ENCODE peak calls at places on chromosomes 3 and 15, in six cellular contexts. K is cardiac muscle cell, E is heart left ventricle, J is sigmoid colon, X is colonic mucosa, H is stomach. P is an unnamed sample.

GRCh38 chr3:29409409-29409808 is 128.5 kb downstream of the RBMS3 start:
- DNase-seq in X (no peak), K (peak; percentile 80), H (no peak), E (no peak), J (no peak), P (no peak)

GRCh38 chr3:23387286-23387918 is 184.3 kb downstream of the UBE2E2 start:
- DNase-seq in J (no peak), K (no peak), E (no peak), H (no peak), X (no peak), P (no peak)

GRCh38 chr3:4837405-4837804 is 141.8 kb upstream of the BHLHE40 start:
- DNase-seq in J (no peak), E (no peak), K (no peak), H (no peak), X (no peak), P (no peak)

GRCh38 chr15:22974745-22975144 is 5.4 kb downstream of the CYFIP1 start:
- DNase-seq in K (no peak), H (no peak), J (peak; percentile 64), E (no peak), X (no peak), P (no peak)

GRCh38 chr3:192026656-192027055 is 565.7 kb downstream of the PYDC2 start:
- DNase-seq in H (no peak), X (no peak), E (no peak), J (no peak), K (no peak), P (no peak)

GRCh38 chr3:156383433-156384025 is 171.4 kb downstream of the SSR3 start:
- DNase-seq in X (no peak), E (no peak), J (no peak), H (no peak), K (no peak), P (no peak)

GRCh38 chr3:124885466-124886167 is 1.5 kb downstream of the ITGB5 start:
- DNase-seq in E (no peak), K (peak; percentile 42), X (no peak), H (no peak), J (peak; percentile 63), P (no peak)

GRCh38 chr3:73783811-73784210 is 159.1 kb upstream of the PDZRN3 start:
- DNase-seq in H (no peak), J (no peak), E (no peak), X (no peak), K (no peak), P (no peak)

GRCh38 chr3:46270474-46270873 is 28.2 kb downstream of the CCR3 start:
- DNase-seq in E (no peak), H (no peak), X (no peak), K (no peak), J (no peak), P (no peak)

GRCh38 chr3:159200176-159200575 is 398.3 kb downstream of the MFSD1 start:
- DNase-seq in E (no peak), H (no peak), J (no peak), K (peak; percentile 48), X (no peak), P (no peak)

GRCh38 chr15:99556578-99556977 is 9.2 kb upstream of the MEF2A start:
- DNase-seq in K (no peak), X (no peak), J (no peak), E (no peak), H (no peak), P (no peak)

GRCh38 chr3:120153294-120153693 is 59.0 kb upstream of the GSK3B start:
- DNase-seq in K (peak; percentile 79), E (no peak), X (no peak), H (no peak), J (no peak), P (no peak)

GRCh38 chr3:186915808-186916796 is 14.2 kb upstream of the ST6GAL1 start:
- DNase-seq in H (no peak), E (no peak), J (no peak), X (no peak), K (no peak), P (no peak)

GRCh38 chr3:197298858-197299854 is 744 bp upstream of the DLG1 start:
- DNase-seq in E (peak; percentile 26), J (peak; percentile 68), X (peak; percentile 82), K (peak; percentile 13), H (peak; percentile 75), P (no peak)

GRCh38 chr15:52295421-52295991 is at the start of gene MYO5C:
- DNase-seq in X (peak; percentile 93), J (peak; percentile 77), H (peak; percentile 95), K (peak; percentile 37), E (peak; percentile 80), P (no peak)

GRCh38 chr3:169509780-169510179 is 153.7 kb downstream of the MECOM start:
- DNase-seq in X (no peak), H (no peak), J (no peak), K (no peak), E (no peak), P (no peak)

GRCh38 chr15:46365612-46366011 is 730.8 kb downstream of the SQOR start:
- DNase-seq in X (no peak), J (peak; percentile 62), K (peak; percentile 12), E (no peak), H (no peak), P (no peak)

GRCh38 chr15:63772531-63772930 is 61.2 kb downstream of the HERC1 start:
- DNase-seq in K (no peak), E (no peak), J (no peak), X (no peak), H (no peak), P (no peak)

GRCh38 chr15:55909036-55909811 is 84.2 kb downstream of the NEDD4 start:
- DNase-seq in J (no peak), H (no peak), E (no peak), X (no peak), K (peak; percentile 49), P (no peak)

GRCh38 chr15:37101634-37102314 is 1.4 kb upstream of the MEIS2 start:
- DNase-seq in X (peak; percentile 65), E (peak; percentile 83), H (peak; percentile 74), J (peak; percentile 93), K (peak; percentile 92), P (no peak)

GRCh38 chr3:18679226-18679625 is 254.1 kb upstream of the SATB1 start:
- DNase-seq in X (no peak), H (no peak), K (no peak), E (no peak), J (no peak), P (no peak)

GRCh38 chr3:136632625-136633081 is 119.5 kb downstream of the STAG1 start:
- DNase-seq in E (no peak), X (peak; percentile 29), J (no peak), H (no peak), K (no peak), P (no peak)
- TF ChIP-seq CTCF in E (no peak), X (no peak), J (no peak), H (no peak), K (no peak), P (no peak)

DNA sequence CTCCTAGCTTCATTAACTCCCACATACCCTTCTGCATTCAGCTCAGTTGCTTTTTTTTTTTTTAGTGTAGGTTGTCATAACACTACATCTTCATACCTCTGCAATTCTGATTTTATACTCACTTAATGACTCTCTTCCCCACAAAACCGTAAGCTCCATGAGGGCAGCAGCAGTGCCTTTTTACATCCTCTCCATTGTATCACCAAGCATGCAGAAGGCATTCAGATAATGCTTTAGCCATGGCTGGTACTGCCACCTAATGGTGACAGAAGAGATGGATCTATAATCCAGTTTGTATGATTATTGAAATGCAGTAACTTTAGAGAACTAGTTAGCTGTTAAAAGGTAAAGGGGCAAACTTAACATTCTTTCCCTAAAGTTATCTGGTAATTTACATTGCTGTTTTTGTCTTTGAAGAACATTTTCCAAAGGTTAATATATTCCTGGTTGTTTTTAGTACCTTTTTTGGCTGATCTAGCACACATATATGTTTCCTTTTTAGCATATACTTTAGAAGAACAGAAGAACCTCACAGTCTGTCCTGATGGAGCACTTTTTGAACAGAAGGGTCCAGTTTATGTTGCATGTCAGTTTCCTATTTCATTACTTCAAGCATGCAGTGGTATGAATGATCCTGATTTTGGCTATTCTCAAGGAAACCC is 36.8 kb downstream of the ATP1B3 start:
- DNase-seq in J (no peak), H (no peak), K (peak; percentile 79), X (peak; percentile 56), E (peak; percentile 25), P (peak; percentile 38)
- TF ChIP-seq CTCF in J (peak; percentile 49), H (peak; percentile 52), K (peak; percentile 63), X (peak; percentile 66), E (peak; percentile 72), P (peak; percentile 62)

GRCh38 chr3:42581709-42582473 is at the start of gene SEC22C:
- DNase-seq in X (peak; percentile 94), J (peak; percentile 98), E (peak; percentile 96), K (peak; percentile 93), H (peak; percentile 96), P (peak; percentile 82)
- TF ChIP-seq CTCF in X (no peak), J (no peak), E (peak; percentile 42), K (peak; percentile 13), H (no peak), P (peak; percentile 32)

GRCh38 chr3:122880624-122881023 is 85.8 kb downstream of the SLC49A4 start:
- DNase-seq in X (peak; percentile 36), E (no peak), H (no peak), J (no peak), K (no peak), P (no peak)
- TF ChIP-seq CTCF in X (no peak), E (no peak), H (no peak), J (no peak), K (no peak), P (no peak)

DNA sequence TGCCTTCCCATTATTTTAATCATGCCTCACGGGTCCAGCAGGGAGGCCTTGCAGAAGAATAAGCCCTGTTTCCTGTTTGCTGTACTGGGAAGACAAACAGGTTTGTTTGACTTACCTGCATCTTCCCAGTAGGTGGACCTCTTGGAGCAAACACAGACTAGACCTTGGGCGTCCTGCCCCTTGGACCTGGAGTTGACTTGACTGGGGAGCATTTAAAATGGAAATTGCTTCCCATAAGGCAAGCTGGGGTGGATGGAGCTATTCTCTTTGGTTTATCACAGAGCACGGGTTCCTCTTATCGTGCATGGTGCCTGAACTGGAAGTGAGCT is 151.4 kb downstream of the RPLP1 start:
- DNase-seq in E (no peak), X (peak; percentile 71), H (peak; percentile 75), J (no peak), K (no peak), P (no peak)
- TF ChIP-seq CTCF in E (no peak), X (peak; percentile 18), H (peak; percentile 17), J (no peak), K (no peak), P (peak; percentile 28)

GRCh38 chr3:13655074-13655913 is 106.4 kb downstream of the FBLN2 start:
- DNase-seq in X (no peak), H (peak; percentile 50), E (peak; percentile 44), J (no peak), K (peak; percentile 64), P (no peak)
- TF ChIP-seq CTCF in X (peak; percentile 24), H (peak; percentile 36), E (peak; percentile 40), J (no peak), K (no peak), P (peak; percentile 31)

P was measured in GM12864.